ENCODE peak calls at places on chromosome 13, in nine cellular contexts. U is psoas muscle; X is CD4-positive, alpha-beta T cell; F is tibial artery; O is ovary; W is foreskin keratinocyte; B is Peyer's patch; N is left lung; T is lung. A is an unnamed sample.

GRCh38 chr13:43730642-43731041 is 56.1 kb downstream of the ENOX1 start:
- DNase-seq in N (no peak), U (peak; percentile 43), W (peak; percentile 80), B (no peak), F (no peak), X (no peak), O (no peak), T (no peak), A (no peak)

GRCh38 chr13:75985132-75985531 is 349.0 kb downstream of the LMO7 start:
- DNase-seq in X (no peak), F (no peak), U (no peak), N (no peak), B (no peak), W (no peak), T (no peak), O (no peak), A (no peak)

GRCh38 chr13:41603917-41604316 is 146.6 kb downstream of the RGCC start:
- DNase-seq in B (no peak), U (peak; percentile 72), W (peak; percentile 72), F (no peak), X (no peak), O (no peak), N (no peak), T (no peak), A (no peak)

GRCh38 chr13:34810996-34811395 is 131.1 kb upstream of the NBEA start:
- DNase-seq in T (no peak), X (no peak), W (no peak), B (no peak), O (no peak), F (no peak), U (no peak), N (no peak), A (no peak)

GRCh38 chr13:20197361-20197834 is 4.7 kb upstream of the GJB2 start:
- DNase-seq in X (no peak), W (no peak), B (no peak), O (no peak), N (no peak), F (no peak), T (no peak), U (no peak), A (no peak)

GRCh38 chr13:110506396-110506795 is 55.1 kb downstream of the RAB20 start:
- DNase-seq in X (no peak), N (peak; percentile 67), U (no peak), F (peak; percentile 67), B (no peak), O (no peak), W (no peak), T (no peak), A (no peak)

GRCh38 chr13:93857126-93857525 is 622.4 kb downstream of the DCT start:
- DNase-seq in F (no peak), W (peak; percentile 23), T (no peak), U (no peak), N (no peak), O (no peak), B (no peak), X (no peak), A (no peak)

GRCh38 chr13:99981115-99982020 is at the start of gene ZIC2:
- DNase-seq in N (peak; percentile 70), B (peak; percentile 60), W (no peak), X (no peak), U (no peak), O (no peak), F (no peak), T (no peak), A (peak; percentile 71)

GRCh38 chr13:40330950-40331349 is 335.5 kb downstream of the FOXO1 start:
- DNase-seq in T (no peak), O (no peak), U (no peak), F (no peak), B (no peak), W (peak; percentile 48), N (no peak), X (no peak), A (no peak)

GRCh38 chr13:76759877-76760276 is 126.3 kb downstream of the KCTD12 start:
- DNase-seq in U (no peak), T (no peak), B (no peak), N (no peak), F (no peak), W (no peak), O (no peak), X (no peak), A (no peak)

GRCh38 chr13:40485611-40486517 is 180.6 kb downstream of the FOXO1 start:
- DNase-seq in X (peak; percentile 52), B (no peak), F (no peak), O (no peak), T (no peak), U (no peak), N (no peak), W (no peak), A (no peak)

GRCh38 chr13:86856996-86857395 is 814.2 kb upstream of the SLITRK5 start:
- DNase-seq in T (no peak), O (no peak), F (no peak), U (no peak), X (no peak), W (peak; percentile 27), N (no peak), B (no peak), A (no peak)

GRCh38 chr13:97496511-97496910 is 62.5 kb downstream of the RAP2A start:
- DNase-seq in X (no peak), U (no peak), W (no peak), T (no peak), N (no peak), O (no peak), B (no peak), F (no peak), A (no peak)

GRCh38 chr13:34578471-34578870 is 363.6 kb upstream of the NBEA start:
- DNase-seq in N (no peak), F (no peak), W (peak; percentile 33), O (no peak), X (no peak), B (no peak), T (no peak), U (no peak), A (no peak)

GRCh38 chr13:29369060-29369743 is 226.3 kb downstream of the SLC7A1 start:
- DNase-seq in N (no peak), U (no peak), T (no peak), B (no peak), O (no peak), X (no peak), W (no peak), F (no peak), A (no peak)

GRCh38 chr13:21501709-21502108 is 42.6 kb upstream of the ZDHHC20 start:
- DNase-seq in T (no peak), F (no peak), X (no peak), B (no peak), U (no peak), N (no peak), W (no peak), O (no peak), A (no peak)
- TF ChIP-seq CTCF in T (no peak), F (no peak), X (no peak), B (no peak), U (no peak), N (no peak), W (no peak), O (no peak), A (no peak)

GRCh38 chr13:102517959-102518358 is 78.8 kb upstream of the TPP2 start:
- DNase-seq in U (no peak), O (no peak), X (no peak), W (peak; percentile 1), B (no peak), N (no peak), F (no peak), T (no peak), A (no peak)
- H3K27ac ChIP-seq in U (no peak overlapping the region), O (no peak overlapping the region), X (no peak overlapping the region), W (no peak overlapping the region), B (no peak overlapping the region), N (no peak overlapping the region), F (no peak overlapping the region), T (no peak overlapping the region), A (no peak overlapping the region)

GRCh38 chr13:51603716-51604115 is 19.5 kb downstream of the WDFY2 start:
- DNase-seq in X (no peak), U (no peak), O (no peak), W (no peak), F (no peak), T (no peak), B (no peak), N (no peak), A (no peak)

GRCh38 chr13:51601601-51602348 is 17.5 kb downstream of the WDFY2 start:
- DNase-seq in N (no peak), U (no peak), F (no peak), X (no peak), O (no peak), T (no peak), W (no peak), B (no peak), A (no peak)

GRCh38 chr13:51594432-51594831 is 10.2 kb downstream of the WDFY2 start:
- DNase-seq in T (no peak), F (no peak), O (no peak), B (no peak), X (no peak), W (no peak), N (no peak), U (no peak), A (no peak)

GRCh38 chr13:51600703-51601102 is 16.4 kb downstream of the WDFY2 start:
- DNase-seq in B (no peak), F (no peak), U (no peak), X (no peak), N (no peak), O (no peak), T (no peak), W (no peak), A (no peak)

GRCh38 chr13:51599444-51600176 is 15.3 kb downstream of the WDFY2 start:
- DNase-seq in N (no peak), B (no peak), F (no peak), T (no peak), U (no peak), W (no peak), O (no peak), X (no peak), A (no peak)
- TF ChIP-seq CTCF in N (no peak), B (no peak), F (no peak), T (no peak), U (no peak), W (no peak), O (no peak), X (no peak), A (no peak)

DNA sequence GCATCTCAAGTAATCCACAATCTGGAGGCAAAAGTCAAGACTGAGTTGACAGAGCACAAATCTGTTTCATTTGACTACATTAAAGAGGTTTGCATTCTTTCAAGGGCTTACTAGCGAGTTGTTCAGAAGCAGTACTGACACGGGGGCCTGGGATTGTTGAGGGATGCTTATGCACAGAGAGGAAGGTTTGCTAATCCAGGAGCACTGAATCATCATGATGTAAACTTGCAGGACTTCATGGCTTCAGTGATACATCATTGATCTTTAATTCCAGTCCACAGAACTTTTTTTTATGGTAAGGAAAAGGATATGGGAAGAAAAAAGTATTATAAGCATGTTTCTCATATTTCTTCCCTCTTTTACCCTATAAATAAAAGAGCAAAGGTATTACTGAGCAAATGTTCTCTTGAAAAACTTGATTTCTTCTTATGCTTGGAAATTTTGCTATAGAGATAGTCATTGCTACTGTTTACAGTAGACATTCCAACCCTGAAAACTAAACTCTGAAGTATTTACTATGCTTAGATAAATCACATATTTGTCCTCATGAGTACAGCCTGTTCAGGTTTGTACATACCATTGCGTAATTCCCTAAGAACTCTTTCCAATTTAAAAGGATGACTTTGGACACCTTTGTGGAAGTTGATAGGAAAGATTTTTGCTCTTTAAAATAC is 65.8 kb upstream of the KPNA3 start:
- DNase-seq in X (no peak), N (no peak), W (peak; percentile 89), T (peak; percentile 49), B (no peak), O (no peak), U (no peak), F (no peak), A (no peak)
- H3K27ac ChIP-seq in X (no peak overlapping the region), N (peak overlapping the region; percentile 72), W (no peak overlapping the region), T (peak overlapping the region; percentile 84), B (no peak overlapping the region), O (no peak overlapping the region), U (no peak overlapping the region), F (no peak overlapping the region), A (peak overlapping the region; percentile 60)

GRCh38 chr13:65264066-65264465 is 1966.1 kb downstream of the PCDH9 start:
- DNase-seq in B (no peak), X (no peak), O (no peak), F (no peak), T (no peak), U (no peak), N (peak; percentile 11), W (peak; percentile 77), A (no peak)
- TF ChIP-seq CTCF in B (no peak), X (no peak), O (no peak), F (no peak), T (no peak), U (no peak), N (no peak), W (no peak), A (no peak)